ENCODE peak calls at places on chromosome 10, in four cellular contexts. M, S, W and R are unnamed samples.

GRCh38 chr10:132458595-132459251 is 61.7 kb downstream of the PWWP2B start:
- DNase-seq in M (peak), W (peak), S (no peak), R (peak)

GRCh38 chr10:74891048-74891447 is 64.6 kb downstream of the KAT6B start:
- DNase-seq in S (no peak), M (no peak), W (no peak), R (no peak)

GRCh38 chr10:29849434-29849833 is 210.0 kb downstream of the JCAD start:
- DNase-seq in W (no peak), S (peak), M (no peak), R (peak)

GRCh38 chr10:69515699-69516547 is 57.3 kb downstream of the NEUROG3 start:
- DNase-seq in M (peak), S (peak), W (peak), R (peak)

GRCh38 chr10:4512557-4513286 is 313.3 kb upstream of the AKR1E2 start:
- DNase-seq in W (peak), M (peak), S (peak), R (peak)

GRCh38 chr10:103765981-103766380 is 89.4 kb downstream of the SH3PXD2A start:
- DNase-seq in M (peak), W (no peak), S (no peak), R (no peak)

GRCh38 chr10:60810437-60811182 is 32.3 kb downstream of the CDK1 start:
- DNase-seq in M (no peak), S (peak), W (peak), R (peak)

GRCh38 chr10:35379226-35380137 is 43.2 kb downstream of the CCNY start:
- DNase-seq in S (peak), M (peak), W (peak), R (peak)

GRCh38 chr10:117483056-117483590 is 59.4 kb upstream of the EMX2 start:
- DNase-seq in W (no peak), S (no peak), M (no peak), R (peak)

GRCh38 chr10:79079490-79080355 is 11.0 kb downstream of the ZMIZ1 start:
- DNase-seq in M (no peak), W (no peak), S (peak), R (peak)

GRCh38 chr10:63376560-63377304 is 89.0 kb downstream of the JMJD1C start:
- DNase-seq in S (peak), M (peak), W (peak), R (peak)

GRCh38 chr10:97184971-97185325 is 811 bp downstream of the SLIT1 start:
- DNase-seq in S (no peak), M (no peak), W (no peak), R (no peak)

GRCh38 chr10:97651773-97652172 is 11.3 kb downstream of the PI4K2A start:
- DNase-seq in M (no peak), S (no peak), W (peak), R (no peak)

GRCh38 chr10:120421250-120421649 is 35.8 kb upstream of the PLPP4 start:
- DNase-seq in M (no peak), S (no peak), W (no peak), R (no peak)

GRCh38 chr10:104337527-104337984 is 709 bp downstream of the ITPRIP start:
- DNase-seq in W (peak), S (peak), M (peak), R (peak)

GRCh38 chr10:119701861-119702260 is 24.0 kb upstream of the INPP5F start:
- DNase-seq in M (no peak), W (no peak), S (peak), R (peak)

GRCh38 chr10:95815133-95815532 is 59.2 kb downstream of the ENTPD1 start:
- DNase-seq in M (no peak), W (no peak), S (no peak), R (no peak)

GRCh38 chr10:121572857-121573540 is 25.2 kb downstream of the FGFR2 start:
- DNase-seq in W (no peak), M (no peak), S (no peak), R (no peak)

GRCh38 chr10:72298774-72299519 is 25.2 kb downstream of the DDIT4 start:
- DNase-seq in W (no peak), M (no peak), S (no peak), R (no peak)

GRCh38 chr10:11560076-11560709 is 51.3 kb downstream of the USP6NL start:
- DNase-seq in W (no peak), M (peak), S (no peak), R (no peak)

GRCh38 chr10:97412891-97413304 is 11.8 kb upstream of the RRP12 start:
- DNase-seq in S (no peak), W (peak), M (peak), R (no peak)

GRCh38 chr10:18204050-18204449 is 63.8 kb downstream of the CACNB2 start:
- DNase-seq in M (no peak), W (no peak), S (no peak), R (no peak)

GRCh38 chr10:95505641-95506040 is 55.5 kb downstream of the SORBS1 start:
- DNase-seq in M (no peak), W (no peak), S (no peak), R (no peak)

GRCh38 chr10:30438016-30438850 is 4.2 kb downstream of the MAP3K8 start:
- DNase-seq in M (peak), W (peak), S (peak), R (peak)

GRCh38 chr10:71433983-71434744 is 37.4 kb downstream of the CDH23 start:
- DNase-seq in S (no peak), M (no peak), W (peak), R (no peak)

GRCh38 chr10:58044072-58044471 is 223.6 kb downstream of the IPMK start:
- DNase-seq in S (peak), M (no peak), W (peak), R (peak)

GRCh38 chr10:88553116-88553752 is 29.9 kb downstream of the RNLS start:
- DNase-seq in S (peak), W (peak), M (peak), R (peak)

GRCh38 chr10:65570143-65571010 is 1355.5 kb upstream of the LRRTM3 start:
- DNase-seq in W (no peak), S (peak), M (peak), R (no peak)

GRCh38 chr10:73998623-73999622 is 1.0 kb downstream of the VCL start:
- DNase-seq in W (peak), S (peak), M (peak), R (peak)

GRCh38 chr10:110207805-110208613 is 604 bp downstream of the MXI1 start:
- DNase-seq in W (peak), S (peak), M (peak), R (peak)

GRCh38 chr10:13787015-13787421 is 200.3 kb downstream of the PRPF18 start:
- DNase-seq in M (peak), W (peak), S (no peak), R (no peak)

GRCh38 chr10:248307-248706 is 113.1 kb downstream of the ZMYND11 start:
- DNase-seq in S (no peak), M (no peak), W (no peak), R (no peak)